ENCODE peak calls at places on chromosomes 1 and 21, in five cellular contexts. I is stimulated activated CD4-positive, alpha-beta T cell treated with anti-CD3 and anti-CD28 coated beads, Interleukin-1b, Interleukin-23, amount 100 ng/mL, for 4 hours; V is activated T-cell treated with anti-CD3 and anti-CD28 coated beads, Interleukin-2, amount 50 U/mL, for 72 hours; F is WTC11; E is H7. Q is an unnamed sample.

GRCh38 chr1:113396585-113396984 is 6.3 kb downstream of the MAGI3 start:
- DNase-seq in F (no peak), I (no peak), E (no peak), V (no peak), Q (no peak)

GRCh38 chr1:9249534-9250335 is 15.2 kb downstream of the H6PD start:
- DNase-seq in V (peak; percentile 50), E (peak; percentile 93), I (no peak), F (peak; percentile 80), Q (peak; percentile 56)

GRCh38 chr1:59125154-59125553 is 171.7 kb upstream of the FGGY start:
- DNase-seq in F (no peak), I (no peak), V (no peak), E (no peak), Q (no peak)

GRCh38 chr1:26555550-26555981 is 26.0 kb downstream of the RPS6KA1 start:
- DNase-seq in E (no peak), F (no peak), I (no peak), V (no peak), Q (no peak)

GRCh38 chr1:206529425-206529824 is 22.1 kb downstream of the RASSF5 start:
- DNase-seq in V (no peak), I (no peak), F (no peak), E (no peak), Q (no peak)

GRCh38 chr21:16058896-16059295 is 329.1 kb downstream of the USP25 start:
- DNase-seq in F (no peak), I (no peak), V (no peak), E (no peak), Q (no peak)

GRCh38 chr1:205604825-205605544 is 26.8 kb downstream of the ELK4 start:
- DNase-seq in F (no peak), E (no peak), V (no peak), I (no peak), Q (no peak)

GRCh38 chr1:205706601-205707502 is 26.5 kb upstream of the SLC45A3 start:
- DNase-seq in F (no peak), V (no peak), E (no peak), I (no peak), Q (no peak)

GRCh38 chr1:62070384-62071011 is 124.2 kb upstream of the L1TD1 start:
- DNase-seq in I (no peak), V (peak; percentile 6), F (no peak), E (no peak), Q (no peak)

GRCh38 chr1:15323989-15324866 is 77.2 kb downstream of the FHAD1 start:
- DNase-seq in E (peak; percentile 58), I (no peak), F (no peak), V (no peak), Q (no peak)

GRCh38 chr1:168372857-168373520 is 92.3 kb downstream of the TBX19 start:
- DNase-seq in F (no peak), I (no peak), V (no peak), E (no peak), Q (no peak)

GRCh38 chr1:230495891-230496385 is 69.8 kb upstream of the PGBD5 start:
- DNase-seq in F (no peak), E (no peak), I (no peak), V (peak; percentile 22), Q (no peak)

GRCh38 chr1:161185282-161185682 is 8.0 kb upstream of the B4GALT3 start:
- DNase-seq in V (peak; percentile 78), I (peak; percentile 43), F (no peak), E (peak; percentile 22), Q (peak; percentile 85)

GRCh38 chr1:101112051-101112770 is 86.6 kb upstream of the DPH5 start:
- DNase-seq in I (peak; percentile 42), F (no peak), E (no peak), V (peak; percentile 57), Q (peak; percentile 12)

GRCh38 chr1:174769961-174770549 is 229.7 kb upstream of the CACYBP start:
- DNase-seq in I (peak; percentile 9), F (no peak), E (peak; percentile 39), V (peak; percentile 18), Q (peak; percentile 37)

GRCh38 chr1:6336946-6337622 is 56.5 kb downstream of the ACOT7 start:
- DNase-seq in F (no peak), E (no peak), I (no peak), V (no peak), Q (no peak)

GRCh38 chr1:67414574-67414973 is 15.6 kb downstream of the SERBP1 start:
- DNase-seq in I (no peak), E (no peak), V (no peak), F (no peak), Q (no peak)

GRCh38 chr1:201536542-201536941 is 2.4 kb upstream of the NAV1 start:
- DNase-seq in E (no peak), V (no peak), I (no peak), F (no peak), Q (no peak)

GRCh38 chr1:38576241-38576640 is 283.3 kb downstream of the RRAGC start:
- DNase-seq in V (no peak), F (peak; percentile 29), E (peak; percentile 74), I (no peak), Q (no peak)

Q was measured in GM10248.